ENCODE peak calls at places on chromosomes 16 and 17, in seven cellular contexts. H is GM23338; A is A549; B is esophagus squamous epithelium; N is CD4-positive, CD25-positive, alpha-beta regulatory T cell; X is tibial nerve; P is vagina. C is an unnamed sample.

GRCh38 chr16:20306401-20306800 is 20.9 kb downstream of the GP2 start:
- DNase-seq in H (no peak), X (no peak), N (no peak), P (no peak), B (no peak), A (no peak), C (no peak)

GRCh38 chr17:59950049-59950448 is 14.5 kb downstream of the RNFT1 start:
- DNase-seq in H (no peak), B (no peak), X (no peak), P (no peak), A (no peak), N (no peak), C (no peak)

GRCh38 chr16:19329932-19330331 is 44.4 kb downstream of the CLEC19A start:
- DNase-seq in B (no peak), H (no peak), N (no peak), P (no peak), A (no peak), X (no peak), C (no peak)

GRCh38 chr16:81158964-81159363 is 62.8 kb upstream of the GCSH start:
- DNase-seq in P (no peak), N (no peak), X (no peak), H (no peak), A (no peak), B (no peak), C (no peak)

GRCh38 chr16:19697756-19698318 is 20.2 kb downstream of the KNOP1 start:
- DNase-seq in N (no peak), A (no peak), P (no peak), X (no peak), B (no peak), H (no peak), C (no peak)

GRCh38 chr17:7848665-7849184 is 6.1 kb upstream of the TMEM88 start:
- DNase-seq in X (no peak), P (no peak), H (no peak), N (no peak), A (no peak), B (no peak), C (no peak)

GRCh38 chr17:72380737-72381136 is 259.9 kb downstream of the SOX9 start:
- DNase-seq in A (no peak), X (no peak), B (no peak), N (no peak), H (no peak), P (no peak), C (no peak)

GRCh38 chr16:69942099-69942491 is 9.0 kb upstream of the CLEC18A start:
- DNase-seq in P (no peak), N (no peak), B (no peak), X (no peak), H (no peak), A (no peak), C (no peak)

GRCh38 chr16:50651835-50652438 is 29.2 kb downstream of the SNX20 start:
- DNase-seq in A (no peak), H (no peak), X (no peak), B (no peak), P (no peak), N (no peak), C (no peak)

GRCh38 chr17:73850426-73850825 is 206.2 kb upstream of the SDK2 start:
- DNase-seq in B (no peak), H (no peak), X (no peak), N (no peak), A (no peak), P (no peak), C (no peak)

GRCh38 chr17:77371117-77371887 is 230.5 kb downstream of the SEC14L1 start:
- DNase-seq in H (no peak), B (no peak), N (no peak), X (no peak), A (no peak), P (no peak), C (no peak)

GRCh38 chr17:9206989-9207317 is 185.6 kb downstream of the NTN1 start:
- DNase-seq in X (no peak), B (no peak), P (no peak), H (no peak), N (no peak), A (no peak), C (no peak)

GRCh38 chr16:89596957-89597644 is 16.3 kb upstream of the DPEP1 start:
- DNase-seq in H (no peak), N (no peak), B (no peak), X (no peak), A (no peak), P (no peak), C (no peak)

GRCh38 chr17:64357191-64357981 is 33.3 kb downstream of the PECAM1 start:
- DNase-seq in P (peak; percentile 95), X (peak; percentile 40), N (no peak), H (peak; percentile 50), B (no peak), A (no peak), C (no peak)

GRCh38 chr17:43661699-43662431 is at the start of gene MEOX1:
- DNase-seq in N (no peak), H (no peak), X (no peak), A (no peak), P (no peak), B (no peak), C (no peak)

DNA sequence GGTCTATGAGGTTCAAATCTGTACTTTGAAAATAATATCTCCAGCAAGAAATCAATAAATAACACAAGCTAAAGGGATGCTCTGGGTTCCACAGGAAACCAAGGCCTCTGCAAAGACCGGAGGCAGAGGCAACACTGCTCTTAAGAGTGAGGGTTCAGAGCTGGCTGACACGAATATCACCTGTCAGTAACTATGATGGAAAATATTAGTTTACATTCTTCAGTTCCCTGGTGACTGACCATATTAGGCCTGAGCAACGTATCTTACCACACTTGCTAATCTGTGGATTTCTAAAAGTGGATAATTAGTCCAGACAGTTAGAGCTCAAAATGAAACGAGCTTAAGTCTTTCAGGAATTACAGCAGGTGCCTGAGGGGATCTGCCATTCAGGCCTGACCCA is 459.3 kb downstream of the HS3ST3B1 start:
- DNase-seq in B (no peak), P (no peak), N (no peak), H (no peak), A (no peak), X (no peak), C (no peak)
- H3K27ac ChIP-seq in B (no peak overlapping the region), P (no peak overlapping the region), N (no peak overlapping the region), H (no peak overlapping the region), A (peak overlapping the region; percentile 43), X (no peak overlapping the region), C (no peak overlapping the region)

GRCh38 chr16:74564451-74564984 is 42.4 kb downstream of the GLG1 start:
- DNase-seq in X (no peak), N (no peak), H (no peak), A (no peak), P (no peak), B (no peak), C (no peak)
- H3K4me1 ChIP-seq in X (no peaks in the 10 kb centered on the region), N (peaks cover 44% of the 10 kb centered on the region), H (peaks cover 6% of the 10 kb centered on the region), A (peaks cover 9% of the 10 kb centered on the region), P (peaks cover 59% of the 10 kb centered on the region), B (no peaks in the 10 kb centered on the region), C (peaks cover 56% of the 10 kb centered on the region)

DNA sequence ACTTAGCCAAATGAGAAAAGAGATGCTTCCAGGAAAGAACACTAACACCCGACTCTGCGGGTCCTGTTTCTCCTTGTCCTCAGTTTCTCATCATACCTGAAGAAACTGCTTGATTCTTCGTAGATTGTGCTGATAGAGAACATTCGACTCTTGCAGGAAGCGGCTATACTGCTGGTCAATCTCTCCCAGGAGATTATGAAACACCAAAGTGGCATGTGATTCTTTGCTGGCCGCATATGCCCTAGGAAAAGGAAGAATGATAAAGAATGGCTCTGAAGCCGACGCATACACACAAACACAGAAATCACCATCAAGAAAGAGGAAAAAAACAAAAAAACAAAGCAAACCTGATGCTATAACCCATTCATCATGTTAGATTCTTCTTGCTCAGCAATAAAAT is 41.8 kb downstream of the STAT3 start:
- DNase-seq in N (no peak), P (no peak), X (no peak), A (no peak), B (no peak), H (no peak), C (no peak)
- H3K27ac ChIP-seq in N (no peak overlapping the region), P (peak overlapping the region; percentile 31), X (no peak overlapping the region), A (no peak overlapping the region), B (no peak overlapping the region), H (peak overlapping the region; percentile 18), C (no peak overlapping the region)

DNA sequence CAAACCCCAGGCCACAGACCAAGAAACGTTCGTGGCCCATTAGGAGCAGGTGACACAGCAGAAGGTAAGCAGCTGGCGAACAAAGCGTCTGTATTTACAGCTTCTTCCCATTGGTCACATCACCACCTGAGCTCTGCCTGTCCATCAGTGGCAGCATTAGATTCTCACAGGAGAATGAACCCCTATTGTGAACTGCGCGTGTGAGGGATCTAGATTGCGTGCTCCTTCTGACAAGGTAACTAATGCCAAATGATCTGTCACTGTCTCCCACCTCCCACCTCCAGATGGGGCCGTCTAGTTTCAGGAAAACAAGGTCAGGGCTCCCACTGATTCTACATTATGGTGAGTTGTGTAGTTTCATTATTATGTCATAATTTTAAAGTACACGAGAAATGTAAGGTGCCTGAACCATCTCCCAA is 186.3 kb downstream of the CPPED1 start:
- DNase-seq in P (no peak), N (no peak), B (no peak), X (no peak), A (no peak), H (no peak), C (no peak)
- H3K4me1 ChIP-seq in P (no peaks in the 10 kb centered on the region), N (no peaks in the 10 kb centered on the region), B (no peaks in the 10 kb centered on the region), X (no peaks in the 10 kb centered on the region), A (peaks cover 29% of the 10 kb centered on the region), H (peaks cover 6% of the 10 kb centered on the region), C (no peaks in the 10 kb centered on the region)

DNA sequence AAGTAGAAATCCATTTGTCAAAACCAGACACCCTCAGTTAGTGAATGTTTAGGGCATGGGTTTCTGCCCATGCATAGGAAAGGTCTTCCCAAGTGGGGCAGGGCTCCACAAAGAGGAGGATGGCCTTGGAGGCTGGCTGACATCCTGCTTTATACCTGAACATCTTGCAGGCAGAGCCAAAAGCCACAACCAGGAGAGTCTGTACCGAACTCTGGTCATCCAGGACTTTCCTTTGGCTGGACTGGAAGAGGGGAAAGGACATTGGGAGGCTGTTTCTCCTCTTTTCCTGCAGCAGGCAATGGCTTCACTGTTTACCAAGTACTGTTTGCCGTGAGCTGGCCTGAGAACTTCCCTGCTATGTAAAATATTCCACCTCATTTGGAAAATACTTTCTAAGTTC is 8.6 kb downstream of the ALDH3A2 start:
- DNase-seq in H (no peak), P (peak; percentile 77), N (no peak), A (no peak), X (no peak), B (no peak), C (no peak)
- H3K27ac ChIP-seq in H (no peak overlapping the region), P (no peak overlapping the region), N (no peak overlapping the region), A (no peak overlapping the region), X (no peak overlapping the region), B (no peak overlapping the region), C (no peak overlapping the region)

C was measured in CD8-positive, alpha-beta T cell.